ENCODE peak calls at places on chromosome 10, in nine cellular contexts. Y, I, O, N, G, U, M, P and V are unnamed samples.

GRCh38 chr10:48464871-48465736 is 139.8 kb downstream of the ARHGAP22 start:
- DNase-seq in Y (peak), I (no peak), O (no peak), N (no peak), G (no peak), U (peak), M (no peak), P (no peak), V (no peak)

GRCh38 chr10:128725531-128725930 is 599.3 kb upstream of the MKI67 start:
- DNase-seq in Y (no peak), I (no peak), O (no peak), N (no peak), G (no peak), U (no peak), M (no peak), P (no peak), V (no peak)

GRCh38 chr10:11134411-11134810 is 116.7 kb downstream of the CELF2 start:
- DNase-seq in Y (no peak), I (no peak), O (no peak), N (no peak), G (no peak), U (no peak), M (no peak), P (no peak), V (no peak)

GRCh38 chr10:14556285-14556956 is 218.3 kb downstream of the FAM107B start:
- DNase-seq in Y (no peak), I (no peak), O (peak), N (no peak), G (no peak), U (no peak), M (peak), P (peak), V (peak)

GRCh38 chr10:49230004-49230403 is 41.8 kb upstream of the TMEM273 start:
- DNase-seq in Y (no peak), I (no peak), O (no peak), N (no peak), G (no peak), U (no peak), M (no peak), P (no peak), V (no peak)

GRCh38 chr10:130169136-130169888 is 33.1 kb downstream of the GLRX3 start:
- DNase-seq in Y (no peak), I (no peak), O (no peak), N (peak), G (no peak), U (no peak), M (peak), P (no peak), V (no peak)

GRCh38 chr10:114278140-114278883 is 39.3 kb downstream of the VWA2 start:
- DNase-seq in Y (no peak), I (no peak), O (no peak), N (no peak), G (no peak), U (no peak), M (no peak), P (no peak), V (no peak)

GRCh38 chr10:69629897-69630650 is at the start of gene FAM241B:
- DNase-seq in Y (peak), I (no peak), O (peak), N (no peak), G (peak), U (peak), M (peak), P (peak), V (peak)

GRCh38 chr10:127997937-127998336 is 91.0 kb downstream of the PTPRE start:
- DNase-seq in Y (no peak), I (no peak), O (no peak), N (no peak), G (no peak), U (no peak), M (no peak), P (no peak), V (no peak)

GRCh38 chr10:43845121-43845520 is 196.4 kb upstream of the ZNF32 start:
- DNase-seq in Y (no peak), I (no peak), O (peak), N (no peak), G (no peak), U (no peak), M (no peak), P (no peak), V (no peak)

GRCh38 chr10:66362522-66362921 is 563.3 kb upstream of the LRRTM3 start:
- DNase-seq in Y (no peak), I (no peak), O (no peak), N (no peak), G (no peak), U (no peak), M (no peak), P (no peak), V (no peak)

GRCh38 chr10:12780634-12781601 is 220.6 kb downstream of the CCDC3 start:
- DNase-seq in Y (no peak), I (no peak), O (no peak), N (peak), G (no peak), U (no peak), M (peak), P (peak), V (no peak)

GRCh38 chr10:131732631-131733127 is 168.1 kb upstream of the PPP2R2D start:
- DNase-seq in Y (no peak), I (no peak), O (peak), N (no peak), G (no peak), U (no peak), M (no peak), P (no peak), V (no peak)

GRCh38 chr10:102504179-102504975 is 605 bp downstream of the SUFU start:
- DNase-seq in Y (peak), I (peak), O (no peak), N (no peak), G (no peak), U (peak), M (peak), P (peak), V (no peak)

GRCh38 chr10:120574986-120575385 is 118.0 kb downstream of the PLPP4 start:
- DNase-seq in Y (no peak), I (no peak), O (no peak), N (no peak), G (no peak), U (no peak), M (no peak), P (no peak), V (no peak)

GRCh38 chr10:17380016-17380415 is 74.4 kb downstream of the ST8SIA6 start:
- DNase-seq in Y (no peak), I (no peak), O (no peak), N (no peak), G (no peak), U (no peak), M (no peak), P (no peak), V (no peak)

GRCh38 chr10:132900211-132900756 is 42.1 kb downstream of the CFAP46 start:
- DNase-seq in Y (no peak), I (no peak), O (no peak), N (no peak), G (no peak), U (peak), M (no peak), P (no peak), V (no peak)

GRCh38 chr10:124083047-124083739 is 10.2 kb downstream of the CHST15 start:
- DNase-seq in Y (no peak), I (no peak), O (no peak), N (no peak), G (no peak), U (no peak), M (no peak), P (no peak), V (no peak)

GRCh38 chr10:133012573-133013359 is 70.4 kb upstream of the CFAP46 start:
- DNase-seq in Y (no peak), I (no peak), O (no peak), N (no peak), G (no peak), U (no peak), M (no peak), P (no peak), V (no peak)

GRCh38 chr10:84845628-84846261 is 517.4 kb downstream of the CCSER2 start:
- DNase-seq in Y (no peak), I (no peak), O (peak), N (no peak), G (peak), U (no peak), M (no peak), P (no peak), V (peak)

GRCh38 chr10:83373659-83374058 is 765.6 kb upstream of the GHITM start:
- DNase-seq in Y (no peak), I (no peak), O (no peak), N (peak), G (no peak), U (no peak), M (no peak), P (no peak), V (no peak)

GRCh38 chr10:26621889-26622681 is 75.4 kb upstream of the PDSS1 start:
- DNase-seq in Y (no peak), I (peak), O (peak), N (peak), G (no peak), U (no peak), M (peak), P (peak), V (no peak)

GRCh38 chr10:112953075-112953501 is 3.0 kb downstream of the TCF7L2 start:
- DNase-seq in Y (peak), I (no peak), O (peak), N (no peak), G (no peak), U (peak), M (peak), P (no peak), V (no peak)

GRCh38 chr10:128993911-128994538 is 473.0 kb upstream of the MGMT start:
- DNase-seq in Y (no peak), I (no peak), O (no peak), N (no peak), G (no peak), U (no peak), M (no peak), P (no peak), V (no peak)

GRCh38 chr10:28633750-28634149 is 43.6 kb upstream of the BAMBI start:
- DNase-seq in Y (no peak), I (no peak), O (peak), N (no peak), G (no peak), U (no peak), M (no peak), P (no peak), V (no peak)

GRCh38 chr10:70617798-70618568 is 15.4 kb upstream of the PRF1 start:
- DNase-seq in Y (no peak), I (no peak), O (no peak), N (peak), G (no peak), U (no peak), M (peak), P (peak), V (no peak)

GRCh38 chr10:79404690-79405131 is 40.7 kb downstream of the ZCCHC24 start:
- DNase-seq in Y (no peak), I (no peak), O (no peak), N (no peak), G (no peak), U (peak), M (no peak), P (no peak), V (no peak)

GRCh38 chr10:92562424-92562823 is 11.5 kb downstream of the IDE start:
- DNase-seq in Y (no peak), I (no peak), O (no peak), N (no peak), G (no peak), U (no peak), M (no peak), P (no peak), V (no peak)

GRCh38 chr10:16466001-16466400 is 29.2 kb downstream of the PTER start:
- DNase-seq in Y (no peak), I (no peak), O (no peak), N (no peak), G (no peak), U (no peak), M (no peak), P (no peak), V (no peak)

GRCh38 chr10:5291501-5292195 is 73.1 kb upstream of the UCN3 start:
- DNase-seq in Y (no peak), I (peak), O (peak), N (peak), G (no peak), U (no peak), M (peak), P (peak), V (no peak)

GRCh38 chr10:12195281-12195602 is 449 bp downstream of the NUDT5 start:
- DNase-seq in Y (no peak), I (no peak), O (no peak), N (no peak), G (no peak), U (no peak), M (no peak), P (no peak), V (no peak)

GRCh38 chr10:116450861-116451260 is 23.2 kb downstream of the PNLIPRP3 start:
- DNase-seq in Y (no peak), I (no peak), O (no peak), N (no peak), G (no peak), U (no peak), M (no peak), P (no peak), V (no peak)